ENCODE peak calls at places on chromosomes 12 and 14, in four cellular contexts. Q, A, F and U are unnamed samples.

GRCh38 chr12:15978431-15978950 is 67.4 kb downstream of the DERA start:
- DNase-seq in Q (no peak), A (no peak), F (no peak), U (no peak)

GRCh38 chr14:37051153-37051552 is 121.3 kb downstream of the SLC25A21 start:
- DNase-seq in Q (no peak), A (no peak), F (no peak), U (no peak)

GRCh38 chr12:207804-208203 is 6.2 kb downstream of the SLC6A12 start:
- DNase-seq in Q (no peak), A (no peak), F (no peak), U (no peak)

GRCh38 chr12:76259660-76260389 is 88.4 kb downstream of the BBS10 start:
- DNase-seq in Q (no peak), A (no peak), F (no peak), U (no peak)

GRCh38 chr14:77931441-77931840 is 131.5 kb downstream of the ADCK1 start:
- DNase-seq in Q (no peak), A (no peak), F (no peak), U (no peak)

GRCh38 chr12:80821513-80822000 is 104.8 kb downstream of the MYF5 start:
- DNase-seq in Q (no peak), A (peak), F (no peak), U (peak)

GRCh38 chr12:124430491-124430890 is 135.6 kb downstream of the RFLNA start:
- DNase-seq in Q (no peak), A (no peak), F (no peak), U (no peak)

GRCh38 chr12:16399110-16399509 is 51.7 kb downstream of the MGST1 start:
- DNase-seq in Q (no peak), A (no peak), F (no peak), U (no peak)

GRCh38 chr14:55851301-55851700 is 266.9 kb upstream of the PELI2 start:
- DNase-seq in Q (no peak), A (no peak), F (no peak), U (no peak)

GRCh38 chr12:22687677-22688076 is 62.7 kb downstream of the ETNK1 start:
- DNase-seq in Q (peak), A (no peak), F (no peak), U (no peak)

GRCh38 chr12:63940295-63940997 is 95.9 kb downstream of the SRGAP1 start:
- DNase-seq in Q (no peak), A (no peak), F (no peak), U (no peak)

GRCh38 chr14:77212933-77213656 is 31.5 kb downstream of the TMEM63C start:
- DNase-seq in Q (no peak), A (peak), F (peak), U (peak)

GRCh38 chr12:51749201-51749985 is 99.1 kb downstream of the FIGNL2 start:
- DNase-seq in Q (no peak), A (no peak), F (no peak), U (no peak)

GRCh38 chr14:70832536-70833305 is 23.4 kb upstream of the MAP3K9 start:
- DNase-seq in Q (no peak), A (no peak), F (no peak), U (no peak)

GRCh38 chr12:8678661-8679111 is 16.1 kb upstream of the MFAP5 start:
- DNase-seq in Q (no peak), A (no peak), F (no peak), U (no peak)

GRCh38 chr12:14656846-14657245 is 39.6 kb downstream of the GUCY2C start:
- DNase-seq in Q (no peak), A (peak), F (peak), U (peak)

GRCh38 chr14:36947362-36947761 is 225.0 kb downstream of the SLC25A21 start:
- DNase-seq in Q (no peak), A (no peak), F (no peak), U (no peak)

GRCh38 chr14:36256131-36256801 is 64.2 kb downstream of the MBIP start:
- DNase-seq in Q (no peak), A (no peak), F (no peak), U (no peak)

GRCh38 chr12:102120886-102121285 is 903 bp downstream of the PARPBP start:
- DNase-seq in Q (no peak), A (no peak), F (peak), U (peak)

GRCh38 chr12:31589582-31589895 is 1.4 kb downstream of the DENND5B start:
- DNase-seq in Q (no peak), A (peak), F (peak), U (peak)

GRCh38 chr12:22935090-22935489 is 310.1 kb downstream of the ETNK1 start:
- DNase-seq in Q (no peak), A (peak), F (no peak), U (peak)

GRCh38 chr12:93778306-93778705 is 101.1 kb downstream of the CRADD start:
- DNase-seq in Q (no peak), A (no peak), F (no peak), U (no peak)

GRCh38 chr14:92495041-92495440 is 18.5 kb upstream of the RIN3 start:
- DNase-seq in Q (no peak), A (no peak), F (no peak), U (no peak)

GRCh38 chr12:6452908-6453630 is 1.2 kb downstream of the TAPBPL start:
- DNase-seq in Q (no peak), A (peak), F (no peak), U (no peak)
- TF ChIP-seq CREB1 in Q (no peak), A (no peak), F (no peak), U (no peak)

GRCh38 chr12:26422839-26423398 is 227.5 kb downstream of the SSPN start:
- DNase-seq in Q (no peak), A (no peak), F (no peak), U (no peak)
- TF ChIP-seq CREB1 in Q (no peak), A (no peak), F (no peak), U (no peak)

GRCh38 chr12:5797661-5798060 is 147.4 kb downstream of the ANO2 start:
- DNase-seq in Q (no peak), A (no peak), F (no peak), U (no peak)

GRCh38 chr12:5794156-5794555 is 150.9 kb downstream of the ANO2 start:
- DNase-seq in Q (no peak), A (no peak), F (no peak), U (no peak)

GRCh38 chr12:5798242-5799015 is 146.6 kb downstream of the ANO2 start:
- DNase-seq in Q (no peak), A (no peak), F (no peak), U (no peak)

GRCh38 chr12:5792350-5792749 is 152.7 kb downstream of the ANO2 start:
- DNase-seq in Q (no peak), A (no peak), F (no peak), U (no peak)

DNA sequence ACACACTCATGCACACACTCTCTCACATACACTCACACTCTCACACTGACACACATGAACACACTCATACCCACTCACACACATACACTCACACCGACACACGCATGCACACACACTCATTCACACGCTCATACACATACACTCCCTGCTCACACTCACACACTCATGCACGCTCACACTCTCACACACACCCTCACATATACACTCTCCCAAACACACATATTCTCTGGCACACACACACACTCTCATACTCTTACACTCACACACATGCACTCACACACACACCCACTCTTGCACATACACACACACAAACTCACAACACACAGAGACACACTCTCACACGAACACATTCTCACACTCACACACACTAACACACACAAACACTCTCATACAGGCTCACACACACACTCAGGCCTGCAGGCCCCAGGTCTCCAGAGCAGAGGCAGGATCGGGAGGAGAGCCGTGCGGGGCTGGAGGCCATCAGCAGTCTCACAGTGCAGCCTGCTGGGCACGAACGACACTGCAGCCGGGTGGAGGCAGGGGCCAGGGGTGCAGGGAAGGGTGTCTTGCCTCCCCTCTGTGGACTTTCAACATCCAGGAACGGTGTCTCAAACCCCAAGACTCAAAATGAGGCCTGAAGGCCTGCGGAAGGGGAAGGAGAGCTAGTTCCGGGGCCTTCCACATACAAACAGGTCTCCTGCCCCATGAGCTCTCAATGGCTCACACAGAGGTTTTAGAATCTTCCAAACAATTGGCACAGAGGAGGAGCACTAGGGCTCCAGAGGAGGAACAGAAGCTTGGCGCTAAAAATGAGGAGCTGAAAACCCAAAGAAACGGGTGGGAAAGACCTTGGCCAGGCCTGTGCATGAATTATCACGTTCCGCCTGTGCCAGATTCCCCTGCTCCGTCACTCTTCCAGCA is 148.6 kb downstream of the ANO2 start:
- DNase-seq in Q (no peak), A (peak), F (peak), U (peak)
- TF ChIP-seq CREB1 in Q (no peak), A (no peak), F (no peak), U (no peak)

GRCh38 chr14:49679271-49679670 is 8.7 kb downstream of the POLE2 start:
- DNase-seq in Q (no peak), A (no peak), F (no peak), U (no peak)
- TF ChIP-seq CREB1 in Q (no peak), A (no peak), F (no peak), U (no peak)

DNA sequence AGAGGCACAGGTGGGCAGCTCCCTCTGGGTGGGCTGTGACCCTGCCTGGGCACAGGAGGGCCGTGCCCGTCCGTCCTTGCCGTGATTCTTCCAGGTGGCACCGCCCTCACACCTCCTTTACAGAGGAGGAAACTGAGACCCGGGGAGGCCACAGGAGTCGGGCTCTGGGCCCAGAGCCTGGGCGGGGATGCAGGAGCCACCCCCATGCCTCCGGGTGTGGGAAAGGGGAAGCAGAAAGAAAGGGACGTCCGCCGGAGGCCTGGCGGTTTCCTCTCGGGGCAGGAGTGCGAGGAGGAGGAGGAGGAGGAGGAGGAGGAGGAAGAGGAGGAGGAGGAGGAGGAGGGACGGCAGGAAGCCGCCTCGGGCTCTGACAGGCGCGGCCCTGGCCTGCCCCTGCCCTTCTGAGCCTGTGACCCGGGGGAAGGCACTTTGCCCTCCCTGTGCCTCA is 23.0 kb downstream of the SH2B3 start:
- DNase-seq in Q (no peak), A (no peak), F (no peak), U (no peak)
- TF ChIP-seq CREB1 in Q (no peak), A (no peak), F (no peak), U (no peak)

DNA sequence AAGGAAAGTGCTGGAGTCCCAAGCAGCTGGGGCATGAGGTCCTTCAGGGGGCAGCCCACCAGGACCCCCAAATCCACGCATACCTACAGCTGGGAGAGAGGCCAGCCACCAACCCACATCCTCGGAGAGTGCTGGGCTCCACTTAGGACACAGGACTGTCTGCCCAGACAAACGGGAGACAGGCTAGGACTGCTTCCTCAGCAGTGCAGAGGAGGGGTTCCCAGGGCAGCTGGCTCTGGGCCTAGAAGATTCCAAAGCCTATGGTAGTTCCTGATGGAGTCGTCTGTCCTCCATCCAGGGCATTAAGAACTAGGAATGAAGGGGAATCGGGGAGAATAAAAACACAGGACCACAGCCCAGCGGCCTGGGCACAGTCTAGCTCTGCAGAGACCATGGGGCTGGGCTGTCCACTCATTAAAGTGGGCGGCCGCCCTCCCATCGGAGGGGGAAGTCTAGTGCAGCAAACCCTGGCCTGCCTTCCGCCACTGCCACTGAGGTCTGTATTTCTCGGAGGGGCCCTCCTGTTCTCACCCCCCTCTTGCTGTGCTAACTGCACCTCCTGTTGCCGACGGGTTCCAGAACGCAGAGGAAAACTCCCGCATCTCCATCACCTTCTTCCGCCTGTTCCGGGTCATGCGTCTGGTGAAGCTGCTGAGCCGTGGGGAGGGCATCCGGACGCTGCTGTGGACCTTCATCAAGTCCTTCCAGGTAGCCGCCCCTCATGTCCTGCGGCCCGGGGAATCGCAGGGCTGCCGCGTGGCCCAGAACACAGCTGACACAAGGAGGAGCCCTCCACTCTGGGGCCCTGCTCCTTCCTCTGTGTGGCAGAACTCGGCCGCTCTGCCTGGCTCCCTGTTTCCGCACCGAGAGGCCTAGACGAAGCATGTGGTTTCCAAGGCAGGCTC is 143.5 kb upstream of the FKBP4 start:
- DNase-seq in Q (no peak), A (peak), F (no peak), U (peak)
- TF ChIP-seq CREB1 in Q (no peak), A (no peak), F (no peak), U (no peak)

DNA sequence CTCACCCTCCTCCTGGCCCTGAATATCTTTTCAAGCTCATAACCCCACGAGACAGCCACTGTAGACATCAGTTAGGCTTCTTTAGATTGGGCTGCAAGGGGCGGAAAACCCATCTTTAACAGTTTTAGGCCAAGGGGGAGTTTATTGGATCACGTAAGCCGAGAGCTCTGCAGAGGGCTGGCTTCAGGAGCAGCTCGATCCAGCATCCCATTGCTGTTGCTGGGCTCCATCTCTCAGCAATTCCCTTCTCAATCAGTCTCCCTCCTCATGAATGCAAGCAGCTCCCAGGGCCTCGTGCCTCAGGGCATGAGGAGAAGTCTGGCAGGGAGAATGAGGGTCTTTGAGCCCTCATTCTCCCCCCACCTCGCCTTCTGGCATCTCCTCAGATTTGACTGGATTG is 59.4 kb downstream of the ADGRD1 start:
- DNase-seq in Q (no peak), A (no peak), F (no peak), U (no peak)
- TF ChIP-seq CREB1 in Q (no peak), A (no peak), F (no peak), U (no peak)